ENCODE peak calls at places on chromosomes 13 and 19, in four cellular contexts. One of them, this sample, is unnamed.

GRCh38 chr19:35727053-35727955 is 9.5 kb downstream of the KMT2B start:
- DNase-seq in tibial artery: no peak
- DNase-seq in SJSA1: no peak
- DNase-seq in OCI-LY7: no peak
- DNase-seq in this sample: no peak

GRCh38 chr19:42313096-42313839 is at the start of gene TMEM145:
- DNase-seq in OCI-LY7: peak
- DNase-seq in SJSA1: peak
- DNase-seq in tibial artery: no peak
- DNase-seq in this sample: no peak

GRCh38 chr13:57624565-57625435 is 6.7 kb upstream of the PCDH17 start:
- DNase-seq in SJSA1: peak
- DNase-seq in OCI-LY7: peak
- DNase-seq in tibial artery: peak
- DNase-seq in this sample: no peak

GRCh38 chr19:49567722-49568454 is 12.5 kb downstream of the NOSIP start:
- DNase-seq in SJSA1: peak
- DNase-seq in tibial artery: no peak
- DNase-seq in OCI-LY7: no peak
- DNase-seq in this sample: no peak

GRCh38 chr13:85230754-85231153 is 568.5 kb downstream of the SLITRK6 start:
- DNase-seq in OCI-LY7: no peak
- DNase-seq in SJSA1: no peak
- DNase-seq in tibial artery: no peak
- DNase-seq in this sample: no peak

GRCh38 chr13:84362777-84363176 is 480.5 kb upstream of the SLITRK1 start:
- DNase-seq in OCI-LY7: no peak
- DNase-seq in tibial artery: no peak
- DNase-seq in SJSA1: no peak
- DNase-seq in this sample: no peak

GRCh38 chr19:43152217-43152616 is 34.1 kb downstream of the PSG5 start:
- DNase-seq in OCI-LY7: no peak
- DNase-seq in SJSA1: no peak
- DNase-seq in tibial artery: no peak
- DNase-seq in this sample: peak

GRCh38 chr13:84137292-84137691 is 255.0 kb upstream of the SLITRK1 start:
- DNase-seq in tibial artery: no peak
- DNase-seq in OCI-LY7: no peak
- DNase-seq in SJSA1: no peak
- DNase-seq in this sample: no peak

GRCh38 chr13:76350399-76350798 is 535.8 kb downstream of the KCTD12 start:
- DNase-seq in tibial artery: no peak
- DNase-seq in OCI-LY7: no peak
- DNase-seq in SJSA1: no peak
- DNase-seq in this sample: no peak

GRCh38 chr19:2260341-2260751 is 4.1 kb upstream of the JSRP1 start:
- DNase-seq in OCI-LY7: peak
- DNase-seq in SJSA1: no peak
- DNase-seq in tibial artery: no peak
- DNase-seq in this sample: no peak

GRCh38 chr19:56838930-56839664 is 1.4 kb downstream of the PEG3 start:
- DNase-seq in OCI-LY7: no peak
- DNase-seq in tibial artery: peak
- DNase-seq in SJSA1: no peak
- DNase-seq in this sample: no peak

DNA sequence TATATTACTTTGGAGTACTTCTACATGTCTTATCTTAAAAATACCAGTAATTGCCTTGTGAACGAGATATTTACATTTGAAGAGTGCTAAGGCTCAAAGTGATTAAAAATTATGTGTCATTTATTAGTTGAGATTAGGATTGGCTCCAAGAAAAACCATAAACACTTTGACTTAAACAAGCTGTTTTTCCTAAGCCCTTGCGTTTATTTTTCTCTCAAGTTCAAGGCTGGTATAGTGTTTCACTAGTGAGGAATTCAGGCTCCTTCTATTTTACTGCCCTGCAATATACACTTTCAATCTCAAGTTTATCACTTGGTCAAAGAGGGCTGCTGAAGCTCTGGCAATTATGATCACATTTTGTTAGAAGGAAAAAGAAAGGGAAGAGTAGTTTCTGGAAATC is 49.9 kb downstream of the UFM1 start:
- DNase-seq in SJSA1: no peak
- DNase-seq in OCI-LY7: no peak
- DNase-seq in tibial artery: no peak
- DNase-seq in this sample: no peak
- H3K27ac ChIP-seq in SJSA1: no peak
- H3K27ac ChIP-seq in OCI-LY7: no peak
- H3K27ac ChIP-seq in tibial artery: no peak
- H3K27ac ChIP-seq in this sample: no peak

GRCh38 chr13:111179908-111180756 is 65.0 kb downstream of the ARHGEF7 start:
- DNase-seq in tibial artery: no peak
- DNase-seq in OCI-LY7: no peak
- DNase-seq in SJSA1: no peak
- DNase-seq in this sample: no peak
- H3K27ac ChIP-seq in tibial artery: peak
- H3K27ac ChIP-seq in OCI-LY7: peak
- H3K27ac ChIP-seq in SJSA1: no peak
- H3K27ac ChIP-seq in this sample: no peak

DNA sequence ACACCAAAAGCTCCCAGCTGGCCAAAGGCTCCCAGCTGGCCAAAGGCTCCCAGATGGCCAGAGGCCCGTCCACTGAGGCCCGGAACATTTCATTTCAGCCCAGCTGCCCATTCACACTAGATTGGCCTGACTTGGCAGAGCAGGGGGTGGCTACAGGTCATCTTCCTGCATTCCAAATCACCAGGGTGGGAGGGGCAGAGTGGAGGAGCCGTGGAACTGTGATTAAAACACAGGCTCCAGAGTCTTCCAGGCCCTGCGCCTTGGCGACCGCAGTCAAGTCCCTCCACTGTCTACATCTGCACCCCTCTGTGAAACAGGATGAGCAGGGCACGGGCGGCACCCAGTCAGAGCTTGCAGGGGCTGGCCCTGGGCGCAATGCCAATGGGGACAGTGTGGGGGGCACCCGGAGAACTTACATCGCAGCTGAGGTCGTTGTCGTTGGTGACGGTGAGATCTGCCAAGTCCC is 10.2 kb upstream of the PRKD2 start:
- DNase-seq in OCI-LY7: no peak
- DNase-seq in tibial artery: no peak
- DNase-seq in SJSA1: no peak
- DNase-seq in this sample: no peak
- H3K27ac ChIP-seq in OCI-LY7: no peak
- H3K27ac ChIP-seq in tibial artery: no peak
- H3K27ac ChIP-seq in SJSA1: no peak
- H3K27ac ChIP-seq in this sample: no peak

DNA sequence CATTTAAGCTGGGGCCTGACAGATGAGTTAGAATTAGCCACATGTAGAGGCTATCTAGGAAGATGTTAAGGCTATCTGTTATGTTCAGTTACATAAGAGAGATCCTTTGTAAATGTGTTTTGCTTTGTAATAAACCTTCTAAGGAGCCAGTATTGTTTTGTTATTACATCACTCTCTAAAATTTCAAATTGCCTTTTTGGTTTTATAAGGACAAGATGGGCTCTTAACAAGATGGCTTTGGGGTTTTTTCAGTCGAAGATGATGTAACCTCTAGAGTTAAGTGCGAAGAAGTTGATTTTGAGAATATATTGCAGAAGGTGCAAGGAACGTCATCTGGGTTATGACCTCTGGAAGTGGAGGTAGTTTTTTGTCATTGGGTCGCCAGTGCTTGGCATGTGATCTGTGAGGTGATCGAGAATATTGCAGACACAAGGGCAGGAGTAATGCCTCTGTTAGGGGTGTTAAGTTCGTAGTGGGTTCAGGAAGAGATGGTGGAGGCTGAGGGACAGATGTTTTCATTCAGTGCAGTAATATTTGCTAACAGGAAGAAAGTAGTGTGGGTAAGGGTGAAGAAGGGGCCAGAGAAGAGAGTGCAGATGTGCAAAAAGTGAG is 12.7 kb downstream of the LSM14A start:
- DNase-seq in tibial artery: no peak
- DNase-seq in SJSA1: no peak
- DNase-seq in OCI-LY7: no peak
- DNase-seq in this sample: no peak
- H3K27ac ChIP-seq in tibial artery: peak
- H3K27ac ChIP-seq in SJSA1: no peak
- H3K27ac ChIP-seq in OCI-LY7: peak
- H3K27ac ChIP-seq in this sample: no peak

GRCh38 chr13:50396001-50396400 is 380.8 kb downstream of the KCNRG start:
- DNase-seq in OCI-LY7: no peak
- DNase-seq in SJSA1: no peak
- DNase-seq in tibial artery: no peak
- DNase-seq in this sample: peak

GRCh38 chr13:50400930-50401553 is 385.8 kb downstream of the KCNRG start:
- DNase-seq in OCI-LY7: no peak
- DNase-seq in tibial artery: no peak
- DNase-seq in SJSA1: no peak
- DNase-seq in this sample: peak

GRCh38 chr13:50403311-50403710 is 388.1 kb downstream of the KCNRG start:
- DNase-seq in SJSA1: no peak
- DNase-seq in OCI-LY7: no peak
- DNase-seq in tibial artery: no peak
- DNase-seq in this sample: no peak

GRCh38 chr13:50401721-50402510 is 386.7 kb downstream of the KCNRG start:
- DNase-seq in tibial artery: no peak
- DNase-seq in OCI-LY7: no peak
- DNase-seq in SJSA1: no peak
- DNase-seq in this sample: no peak

DNA sequence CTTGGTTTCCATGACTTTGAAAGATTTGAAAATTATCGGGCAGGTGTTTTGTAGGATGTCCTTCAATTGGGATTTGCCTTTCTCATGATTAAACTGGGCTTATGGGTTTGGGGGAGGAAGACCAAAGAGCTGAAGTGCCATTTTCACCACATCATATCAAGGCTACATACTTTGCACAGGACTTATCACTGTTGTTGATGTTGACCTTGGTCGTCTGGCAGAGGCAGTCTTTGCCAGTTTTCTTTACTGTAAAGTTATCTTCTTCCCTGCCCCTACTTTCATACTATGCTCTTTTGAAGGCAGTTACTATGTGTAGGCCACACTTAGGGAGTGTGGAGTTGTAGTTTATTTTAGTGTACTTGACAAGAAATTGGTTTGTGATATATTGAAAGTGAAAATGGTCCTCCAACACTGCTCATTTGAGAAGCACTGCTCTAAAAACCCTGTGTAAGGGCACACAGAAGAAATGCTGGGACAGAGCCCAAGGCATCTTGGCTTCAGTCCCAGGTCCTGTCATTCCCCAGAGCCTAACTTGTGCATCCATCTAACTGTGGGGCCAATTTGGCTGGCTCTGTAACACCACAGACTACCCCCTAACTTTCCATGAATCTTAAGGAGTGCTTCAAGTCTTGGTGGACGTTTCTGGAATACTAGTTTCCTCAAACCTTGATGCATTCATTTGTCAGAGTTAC is 384.9 kb downstream of the KCNRG start:
- DNase-seq in OCI-LY7: no peak
- DNase-seq in tibial artery: no peak
- DNase-seq in SJSA1: no peak
- DNase-seq in this sample: no peak
- H3K27ac ChIP-seq in OCI-LY7: no peak
- H3K27ac ChIP-seq in tibial artery: no peak
- H3K27ac ChIP-seq in SJSA1: no peak
- H3K27ac ChIP-seq in this sample: no peak

GRCh38 chr19:4713384-4713951 is 10.2 kb downstream of the DPP9 start:
- DNase-seq in OCI-LY7: no peak
- DNase-seq in SJSA1: peak
- DNase-seq in tibial artery: peak
- DNase-seq in this sample: peak

GRCh38 chr19:4711211-4711610 is 12.4 kb downstream of the DPP9 start:
- DNase-seq in OCI-LY7: no peak
- DNase-seq in SJSA1: no peak
- DNase-seq in tibial artery: no peak
- DNase-seq in this sample: no peak

GRCh38 chr19:4714016-4714415 is 9.6 kb downstream of the DPP9 start:
- DNase-seq in tibial artery: no peak
- DNase-seq in SJSA1: no peak
- DNase-seq in OCI-LY7: no peak
- DNase-seq in this sample: no peak

GRCh38 chr19:4710281-4710600 is 13.4 kb downstream of the DPP9 start:
- DNase-seq in SJSA1: no peak
- DNase-seq in tibial artery: no peak
- DNase-seq in OCI-LY7: no peak
- DNase-seq in this sample: no peak

DNA sequence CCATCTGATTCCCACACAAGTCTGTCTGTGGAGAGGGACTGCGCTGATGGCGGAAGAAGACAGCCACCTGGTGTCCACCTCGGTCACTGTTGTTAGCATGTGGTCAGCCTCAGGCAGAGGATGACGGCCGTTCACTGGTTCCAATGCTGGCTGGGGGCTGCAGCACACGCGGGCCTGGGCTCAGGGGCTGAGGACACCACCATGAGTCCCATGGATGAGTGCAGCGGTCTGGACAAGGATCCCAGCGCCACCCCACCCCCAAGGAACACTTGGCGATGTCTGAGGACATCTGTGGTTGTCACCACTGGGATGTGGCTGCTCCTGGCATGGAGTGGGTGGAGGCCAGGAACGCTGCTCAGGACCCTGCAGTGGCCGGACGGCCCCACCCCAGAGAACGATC is 10.9 kb downstream of the DPP9 start:
- DNase-seq in OCI-LY7: no peak
- DNase-seq in tibial artery: no peak
- DNase-seq in SJSA1: no peak
- DNase-seq in this sample: no peak
- H3K27ac ChIP-seq in OCI-LY7: no peak
- H3K27ac ChIP-seq in tibial artery: peak
- H3K27ac ChIP-seq in SJSA1: peak
- H3K27ac ChIP-seq in this sample: peak

GRCh38 chr13:73702419-73703071 is 431.7 kb downstream of the KLF12 start:
- DNase-seq in OCI-LY7: peak
- DNase-seq in SJSA1: no peak
- DNase-seq in tibial artery: no peak
- DNase-seq in this sample: peak
- H3K27ac ChIP-seq in OCI-LY7: no peak
- H3K27ac ChIP-seq in SJSA1: no peak
- H3K27ac ChIP-seq in tibial artery: no peak
- H3K27ac ChIP-seq in this sample: peak

DNA sequence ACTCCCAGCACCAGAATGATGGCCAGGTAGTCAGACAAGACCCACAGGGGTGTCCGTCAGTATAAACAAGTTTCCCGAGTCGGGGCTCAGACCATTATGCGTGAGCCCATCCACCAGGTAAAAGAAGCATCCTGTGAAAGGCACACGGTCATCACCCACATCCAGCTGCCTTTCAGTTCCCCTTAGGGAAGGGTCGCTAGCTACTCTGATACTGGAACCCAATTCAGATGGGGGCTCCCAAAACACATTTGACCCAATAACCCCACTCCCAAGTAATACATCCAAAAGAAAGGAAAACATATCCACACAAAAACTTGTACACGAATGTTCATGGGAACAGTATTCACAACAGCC is 66.8 kb downstream of the STK24 start:
- DNase-seq in SJSA1: no peak
- DNase-seq in tibial artery: no peak
- DNase-seq in OCI-LY7: no peak
- DNase-seq in this sample: no peak
- H3K27ac ChIP-seq in SJSA1: peak
- H3K27ac ChIP-seq in tibial artery: peak
- H3K27ac ChIP-seq in OCI-LY7: no peak
- H3K27ac ChIP-seq in this sample: peak